ENCODE peak calls at places on chromosomes 1 and 21, in nine cellular contexts. R, O, P, B, S, I, V, Q and L are unnamed samples.

GRCh38 chr1:245007686-245008085 is 143.3 kb upstream of the HNRNPU start:
- DNase-seq in R (no peak), O (no peak), P (no peak), B (no peak), S (no peak), I (no peak), V (no peak), Q (no peak), L (no peak)

GRCh38 chr21:27143476-27143875 is 176.6 kb upstream of the ADAMTS5 start:
- DNase-seq in R (no peak), O (no peak), P (no peak), B (no peak), S (no peak), I (no peak), V (no peak), Q (no peak), L (no peak)

GRCh38 chr1:152461544-152461943 is 47.5 kb upstream of the CRNN start:
- DNase-seq in R (no peak), O (peak), P (peak), B (peak), S (peak), I (peak), V (peak), Q (peak), L (peak)

GRCh38 chr1:226702318-226702956 is 36.6 kb downstream of the ITPKB start:
- DNase-seq in R (no peak), O (no peak), P (no peak), B (no peak), S (peak), I (no peak), V (no peak), Q (no peak), L (no peak)

GRCh38 chr1:23196627-23197328 is 20.5 kb downstream of the HTR1D start:
- DNase-seq in R (peak), O (no peak), P (no peak), B (peak), S (peak), I (no peak), V (no peak), Q (no peak), L (no peak)

GRCh38 chr1:160590488-160590887 is 11.2 kb upstream of the CD84 start:
- DNase-seq in R (no peak), O (no peak), P (no peak), B (no peak), S (no peak), I (no peak), V (no peak), Q (no peak), L (no peak)

GRCh38 chr21:26684866-26685265 is 111.8 kb upstream of the CYYR1 start:
- DNase-seq in R (no peak), O (no peak), P (no peak), B (no peak), S (no peak), I (no peak), V (no peak), Q (no peak), L (no peak)

GRCh38 chr21:42414066-42414465 is 10.4 kb downstream of the UBASH3A start:
- DNase-seq in R (no peak), O (no peak), P (no peak), B (no peak), S (no peak), I (no peak), V (no peak), Q (no peak), L (no peak)

GRCh38 chr1:61201035-61201434 is 118.7 kb downstream of the NFIA start:
- DNase-seq in R (no peak), O (no peak), P (no peak), B (no peak), S (no peak), I (no peak), V (no peak), Q (no peak), L (no peak)

GRCh38 chr1:45266151-45266801 is 59.9 kb upstream of the ZSWIM5 start:
- DNase-seq in R (no peak), O (peak), P (peak), B (peak), S (peak), I (no peak), V (no peak), Q (no peak), L (no peak)

GRCh38 chr1:184480711-184481110 is 93.9 kb downstream of the C1orf21 start:
- DNase-seq in R (no peak), O (no peak), P (no peak), B (no peak), S (no peak), I (no peak), V (no peak), Q (no peak), L (no peak)

GRCh38 chr1:184482113-184482512 is 95.3 kb downstream of the C1orf21 start:
- DNase-seq in R (no peak), O (peak), P (no peak), B (no peak), S (peak), I (no peak), V (peak), Q (no peak), L (no peak)

GRCh38 chr1:184485731-184486723 is 99.2 kb downstream of the C1orf21 start:
- DNase-seq in R (no peak), O (no peak), P (no peak), B (no peak), S (no peak), I (no peak), V (no peak), Q (no peak), L (no peak)

GRCh38 chr1:184479435-184480202 is 92.8 kb downstream of the C1orf21 start:
- DNase-seq in R (no peak), O (no peak), P (no peak), B (no peak), S (no peak), I (no peak), V (no peak), Q (no peak), L (no peak)

GRCh38 chr1:184483101-184483813 is 96.4 kb downstream of the C1orf21 start:
- DNase-seq in R (peak), O (peak), P (no peak), B (peak), S (peak), I (no peak), V (no peak), Q (no peak), L (no peak)
- TF ChIP-seq CTCF in R (peak), O (no peak), P (peak), B (peak), S (peak), I (no peak), V (no peak), Q (no peak), L (no peak)

GRCh38 chr1:85599638-85600037 is 19.1 kb downstream of the CCN1 start:
- DNase-seq in R (no peak), O (no peak), P (no peak), B (no peak), S (no peak), I (no peak), V (no peak), Q (no peak), L (no peak)

GRCh38 chr1:85604598-85604997 is 24.0 kb downstream of the CCN1 start:
- DNase-seq in R (no peak), O (no peak), P (no peak), B (no peak), S (no peak), I (no peak), V (no peak), Q (no peak), L (no peak)

GRCh38 chr1:85601930-85602329 is 21.4 kb downstream of the CCN1 start:
- DNase-seq in R (no peak), O (no peak), P (no peak), B (no peak), S (no peak), I (no peak), V (no peak), Q (no peak), L (no peak)

GRCh38 chr1:85603086-85603485 is 22.5 kb downstream of the CCN1 start:
- DNase-seq in R (no peak), O (no peak), P (no peak), B (no peak), S (no peak), I (peak), V (no peak), Q (no peak), L (no peak)

DNA sequence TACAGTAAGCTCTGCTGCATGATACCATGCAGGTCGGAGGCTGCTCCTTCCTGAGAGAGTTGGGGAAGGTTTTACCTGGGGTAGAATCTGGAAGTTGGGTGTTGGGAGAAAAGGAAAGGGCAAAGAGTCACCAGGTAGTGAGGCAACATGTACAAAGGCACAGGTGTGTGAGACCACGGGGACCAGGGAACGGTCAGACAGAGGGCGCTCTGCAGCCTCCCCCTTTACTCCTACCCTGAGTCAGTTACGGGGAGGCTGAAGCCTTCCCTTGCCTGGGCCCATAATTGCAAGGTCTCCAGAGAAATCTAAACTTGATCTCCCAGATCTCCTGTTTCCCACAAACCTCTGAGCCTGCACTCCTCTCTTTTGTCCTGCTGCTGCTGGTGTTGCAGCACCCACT is 22.0 kb downstream of the CCN1 start:
- DNase-seq in R (no peak), O (no peak), P (no peak), B (no peak), S (no peak), I (no peak), V (no peak), Q (no peak), L (no peak)
- TF ChIP-seq CTCF in R (no peak), O (no peak), P (no peak), B (no peak), S (no peak), I (peak), V (no peak), Q (no peak), L (no peak)

GRCh38 chr1:218983848-218984247 is 189.8 kb upstream of the LYPLAL1 start:
- DNase-seq in R (no peak), O (no peak), P (peak), B (no peak), S (no peak), I (peak), V (no peak), Q (peak), L (peak)
- TF ChIP-seq CTCF in R (peak), O (no peak), P (peak), B (no peak), S (peak), I (peak), V (no peak), Q (peak), L (peak)

GRCh38 chr1:43590389-43590788 is 59.6 kb upstream of the KDM4A start:
- DNase-seq in R (no peak), O (no peak), P (no peak), B (peak), S (no peak), I (no peak), V (no peak), Q (no peak), L (no peak)
- TF ChIP-seq CTCF in R (no peak), O (no peak), P (peak), B (peak), S (peak), I (peak), V (no peak), Q (no peak), L (no peak)

GRCh38 chr1:228471762-228472398 is 15.3 kb upstream of the RNF187 start:
- DNase-seq in R (no peak), O (no peak), P (peak), B (no peak), S (peak), I (no peak), V (no peak), Q (no peak), L (no peak)
- TF ChIP-seq CTCF in R (peak), O (no peak), P (peak), B (no peak), S (peak), I (peak), V (no peak), Q (peak), L (peak)

DNA sequence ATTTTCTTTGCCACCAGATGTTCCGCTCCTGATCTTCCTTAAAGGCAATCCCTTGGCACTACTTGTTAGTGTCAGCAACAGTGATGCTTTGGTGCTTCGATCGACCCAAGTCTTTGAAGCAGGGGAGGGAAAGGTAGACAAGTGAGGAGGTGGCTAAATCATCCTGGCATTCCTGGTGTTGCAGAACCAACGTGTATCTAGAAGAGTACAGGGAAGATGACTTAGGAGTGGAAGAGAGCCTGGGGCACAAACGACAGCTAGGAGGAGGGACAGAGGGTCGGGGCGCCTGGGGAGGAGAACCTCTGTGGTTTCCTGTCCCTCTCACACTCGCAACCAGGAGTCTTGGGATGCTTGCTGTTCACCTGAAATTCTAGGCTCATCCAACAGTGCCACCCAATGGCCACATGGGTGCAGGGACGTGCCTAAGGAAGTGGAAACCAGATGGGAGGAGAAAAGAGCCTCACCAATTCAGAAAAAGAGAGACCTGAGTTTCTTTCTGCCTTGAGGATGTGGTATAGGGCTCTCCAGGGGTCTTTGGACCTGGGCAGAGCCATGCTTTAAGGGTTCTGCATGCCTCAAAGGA is 9.5 kb upstream of the KCNA2 start:
- DNase-seq in R (no peak), O (peak), P (peak), B (peak), S (peak), I (peak), V (peak), Q (peak), L (peak)
- TF ChIP-seq CTCF in R (peak), O (no peak), P (peak), B (no peak), S (peak), I (peak), V (no peak), Q (peak), L (peak)

GRCh38 chr1:237799762-237800474 is 90.8 kb downstream of the ZP4 start:
- DNase-seq in R (no peak), O (peak), P (peak), B (peak), S (peak), I (peak), V (no peak), Q (peak), L (peak)
- TF ChIP-seq CTCF in R (no peak), O (no peak), P (peak), B (peak), S (peak), I (peak), V (no peak), Q (no peak), L (peak)